ENCODE peak calls at places on chromosomes 16 and 17, in six cellular contexts. R, M, H, U, S and Y are unnamed samples.

GRCh38 chr17:48990882-48991357 is 6.3 kb upstream of the IGF2BP1 start:
- DNase-seq in R (no peak), M (no peak), H (no peak), U (no peak), S (peak; percentile 42), Y (no peak)

GRCh38 chr17:65370669-65371126 is 190.8 kb downstream of the AXIN2 start:
- DNase-seq in R (peak; percentile 92), M (peak; percentile 14), H (no peak), U (no peak), S (peak; percentile 36), Y (no peak)

GRCh38 chr17:17235212-17236174 is 1.5 kb downstream of the FLCN start:
- DNase-seq in R (no peak), M (peak; percentile 25), H (no peak), U (peak; percentile 76), S (no peak), Y (no peak)

GRCh38 chr17:17120716-17121115 is 78.5 kb downstream of the MPRIP start:
- DNase-seq in R (peak; percentile 29), M (no peak), H (no peak), U (no peak), S (no peak), Y (no peak)

GRCh38 chr17:7590743-7591142 is 849 bp upstream of the SOX15 start:
- DNase-seq in R (no peak), M (peak; percentile 68), H (no peak), U (peak; percentile 81), S (no peak), Y (no peak)

GRCh38 chr17:29256735-29257466 is 10.2 kb downstream of the CRYBA1 start:
- DNase-seq in R (no peak), M (no peak), H (no peak), U (peak; percentile 74), S (no peak), Y (no peak)

GRCh38 chr17:56350592-56350991 is 197.3 kb downstream of the ANKFN1 start:
- DNase-seq in R (no peak), M (no peak), H (no peak), U (no peak), S (no peak), Y (no peak)

GRCh38 chr17:59853168-59853918 is 39.4 kb downstream of the TUBD1 start:
- DNase-seq in R (peak; percentile 80), M (peak; percentile 92), H (peak; percentile 61), U (peak; percentile 71), S (peak; percentile 29), Y (peak; percentile 87)

GRCh38 chr17:31907342-31907975 is 6.0 kb upstream of the UTP6 start:
- DNase-seq in R (peak; percentile 32), M (no peak), H (no peak), U (peak; percentile 51), S (peak; percentile 51), Y (no peak)

GRCh38 chr17:15914400-15915165 is 30.3 kb upstream of the ADORA2B start:
- DNase-seq in R (no peak), M (no peak), H (no peak), U (peak; percentile 75), S (no peak), Y (peak; percentile 17)

GRCh38 chr17:10197362-10197720 is 1.1 kb downstream of the GAS7 start:
- DNase-seq in R (no peak), M (no peak), H (no peak), U (peak; percentile 44), S (no peak), Y (no peak)

GRCh38 chr17:70629902-70630301 is 460.6 kb downstream of the KCNJ2 start:
- DNase-seq in R (no peak), M (peak; percentile 14), H (no peak), U (peak; percentile 38), S (peak; percentile 42), Y (no peak)

GRCh38 chr16:50024207-50024606 is 818 bp upstream of the CNEP1R1 start:
- DNase-seq in R (no peak), M (no peak), H (no peak), U (no peak), S (no peak), Y (no peak)

GRCh38 chr16:66358231-66358630 is 8.3 kb upstream of the CDH5 start:
- DNase-seq in R (no peak), M (no peak), H (no peak), U (peak; percentile 9), S (no peak), Y (no peak)

GRCh38 chr16:25124503-25124902 is 13.0 kb downstream of the LCMT1 start:
- DNase-seq in R (no peak), M (no peak), H (no peak), U (no peak), S (no peak), Y (no peak)

GRCh38 chr16:87178977-87179376 is 138.2 kb downstream of the C16orf95 start:
- DNase-seq in R (no peak), M (no peak), H (no peak), U (peak; percentile 43), S (no peak), Y (no peak)

GRCh38 chr16:49491736-49492089 is 118.1 kb downstream of the C16orf78 start:
- DNase-seq in R (no peak), M (no peak), H (no peak), U (no peak), S (no peak), Y (no peak)

GRCh38 chr17:17358060-17358751 is 55.0 kb downstream of the NT5M start:
- DNase-seq in R (no peak), M (no peak), H (no peak), U (no peak), S (no peak), Y (no peak)

GRCh38 chr17:35127751-35128514 is 6.5 kb downstream of the FNDC8 start:
- DNase-seq in R (no peak), M (no peak), H (peak; percentile 20), U (peak; percentile 76), S (no peak), Y (no peak)

GRCh38 chr17:47267354-47267828 is 13.8 kb downstream of the ITGB3 start:
- DNase-seq in R (no peak), M (no peak), H (no peak), U (peak; percentile 91), S (no peak), Y (no peak)

GRCh38 chr17:48747445-48748363 is 19.2 kb upstream of the HOXB13 start:
- DNase-seq in R (no peak), M (no peak), H (no peak), U (no peak), S (no peak), Y (no peak)

GRCh38 chr16:28915181-28915580 is 9.9 kb downstream of the RABEP2 start:
- DNase-seq in R (no peak), M (no peak), H (no peak), U (peak; percentile 65), S (no peak), Y (no peak)

GRCh38 chr16:24537474-24538337 is 1.7 kb upstream of the RBBP6 start:
- DNase-seq in R (no peak), M (no peak), H (no peak), U (peak; percentile 27), S (peak; percentile 92), Y (no peak)

GRCh38 chr16:65509172-65509571 is 387.3 kb upstream of the CDH11 start:
- DNase-seq in R (no peak), M (no peak), H (no peak), U (peak; percentile 55), S (no peak), Y (no peak)